ENCODE peak calls at places on chromosomes 16 and 17, in ten cellular contexts. One of them, this sample, is unnamed. For H3K27me3, the result is how much of the 10 kb centered on the place peaks cover.

GRCh38 chr17:31561469-31562412 is 170.3 kb downstream of the RAB11FIP4 start:
- DNase-seq in upper lobe of right lung: no peak
- DNase-seq in esophagus squamous epithelium: no peak
- DNase-seq in HCT116: no peak
- DNase-seq in heart left ventricle: no peak
- DNase-seq in colonic mucosa: peak
- DNase-seq in foreskin keratinocyte: no peak
- DNase-seq in H9: no peak
- DNase-seq in right lobe of liver: no peak
- DNase-seq in heart right ventricle: no peak
- DNase-seq in this sample: no peak

GRCh38 chr16:51039638-51040331 is 111.3 kb downstream of the SALL1 start:
- DNase-seq in HCT116: no peak
- DNase-seq in heart left ventricle: no peak
- DNase-seq in H9: no peak
- DNase-seq in foreskin keratinocyte: no peak
- DNase-seq in right lobe of liver: no peak
- DNase-seq in upper lobe of right lung: no peak
- DNase-seq in esophagus squamous epithelium: no peak
- DNase-seq in heart right ventricle: no peak
- DNase-seq in colonic mucosa: no peak
- DNase-seq in this sample: no peak

GRCh38 chr16:86449377-86450095 is 60.8 kb upstream of the FOXF1 start:
- DNase-seq in heart right ventricle: no peak
- DNase-seq in heart left ventricle: no peak
- DNase-seq in upper lobe of right lung: no peak
- DNase-seq in HCT116: no peak
- DNase-seq in colonic mucosa: no peak
- DNase-seq in H9: no peak
- DNase-seq in foreskin keratinocyte: no peak
- DNase-seq in right lobe of liver: no peak
- DNase-seq in esophagus squamous epithelium: no peak
- DNase-seq in this sample: no peak

GRCh38 chr16:68798398-68798797 is 44.9 kb upstream of the TANGO6 start:
- DNase-seq in heart left ventricle: no peak
- DNase-seq in H9: no peak
- DNase-seq in HCT116: no peak
- DNase-seq in foreskin keratinocyte: peak
- DNase-seq in heart right ventricle: no peak
- DNase-seq in colonic mucosa: no peak
- DNase-seq in esophagus squamous epithelium: no peak
- DNase-seq in upper lobe of right lung: no peak
- DNase-seq in right lobe of liver: no peak
- DNase-seq in this sample: no peak

GRCh38 chr16:67593288-67593687 is 31.0 kb downstream of the CTCF start:
- DNase-seq in foreskin keratinocyte: no peak
- DNase-seq in right lobe of liver: no peak
- DNase-seq in upper lobe of right lung: no peak
- DNase-seq in heart right ventricle: no peak
- DNase-seq in heart left ventricle: no peak
- DNase-seq in HCT116: no peak
- DNase-seq in colonic mucosa: no peak
- DNase-seq in esophagus squamous epithelium: no peak
- DNase-seq in H9: no peak
- DNase-seq in this sample: no peak

GRCh38 chr16:55709801-55710200 is 54.0 kb downstream of the SLC6A2 start:
- DNase-seq in foreskin keratinocyte: no peak
- DNase-seq in upper lobe of right lung: no peak
- DNase-seq in right lobe of liver: no peak
- DNase-seq in H9: no peak
- DNase-seq in colonic mucosa: no peak
- DNase-seq in esophagus squamous epithelium: no peak
- DNase-seq in HCT116: no peak
- DNase-seq in heart left ventricle: no peak
- DNase-seq in heart right ventricle: no peak
- DNase-seq in this sample: no peak

GRCh38 chr17:28118362-28118761 is 75.9 kb downstream of the NLK start:
- DNase-seq in right lobe of liver: no peak
- DNase-seq in upper lobe of right lung: no peak
- DNase-seq in esophagus squamous epithelium: no peak
- DNase-seq in heart right ventricle: no peak
- DNase-seq in colonic mucosa: no peak
- DNase-seq in H9: no peak
- DNase-seq in HCT116: no peak
- DNase-seq in heart left ventricle: no peak
- DNase-seq in foreskin keratinocyte: no peak
- DNase-seq in this sample: no peak

GRCh38 chr16:11580451-11581086 is 6.2 kb downstream of the LITAF start:
- DNase-seq in right lobe of liver: peak
- DNase-seq in heart left ventricle: no peak
- DNase-seq in esophagus squamous epithelium: no peak
- DNase-seq in H9: no peak
- DNase-seq in upper lobe of right lung: peak
- DNase-seq in colonic mucosa: no peak
- DNase-seq in HCT116: no peak
- DNase-seq in foreskin keratinocyte: no peak
- DNase-seq in heart right ventricle: no peak
- DNase-seq in this sample: no peak

GRCh38 chr17:66677201-66677981 is 157.5 kb upstream of the CACNG5 start:
- DNase-seq in right lobe of liver: no peak
- DNase-seq in foreskin keratinocyte: peak
- DNase-seq in esophagus squamous epithelium: no peak
- DNase-seq in heart left ventricle: no peak
- DNase-seq in HCT116: no peak
- DNase-seq in upper lobe of right lung: no peak
- DNase-seq in heart right ventricle: no peak
- DNase-seq in colonic mucosa: no peak
- DNase-seq in H9: peak
- DNase-seq in this sample: no peak

GRCh38 chr16:11149011-11149616 is 106.9 kb downstream of the SOCS1 start:
- DNase-seq in heart left ventricle: no peak
- DNase-seq in foreskin keratinocyte: no peak
- DNase-seq in esophagus squamous epithelium: no peak
- DNase-seq in heart right ventricle: no peak
- DNase-seq in upper lobe of right lung: no peak
- DNase-seq in H9: no peak
- DNase-seq in colonic mucosa: no peak
- DNase-seq in right lobe of liver: no peak
- DNase-seq in HCT116: no peak
- DNase-seq in this sample: no peak

GRCh38 chr17:6381526-6382135 is 53.3 kb downstream of the AIPL1 start:
- DNase-seq in HCT116: no peak
- DNase-seq in esophagus squamous epithelium: no peak
- DNase-seq in upper lobe of right lung: no peak
- DNase-seq in colonic mucosa: no peak
- DNase-seq in heart left ventricle: no peak
- DNase-seq in H9: no peak
- DNase-seq in foreskin keratinocyte: peak
- DNase-seq in heart right ventricle: no peak
- DNase-seq in right lobe of liver: no peak
- DNase-seq in this sample: no peak

GRCh38 chr17:80891096-80892018 is 100.3 kb upstream of the CHMP6 start:
- DNase-seq in heart left ventricle: peak
- DNase-seq in right lobe of liver: peak
- DNase-seq in HCT116: peak
- DNase-seq in foreskin keratinocyte: peak
- DNase-seq in esophagus squamous epithelium: no peak
- DNase-seq in colonic mucosa: no peak
- DNase-seq in upper lobe of right lung: no peak
- DNase-seq in H9: no peak
- DNase-seq in heart right ventricle: no peak
- DNase-seq in this sample: peak

GRCh38 chr17:80889897-80890550 is 101.6 kb upstream of the CHMP6 start:
- DNase-seq in heart left ventricle: no peak
- DNase-seq in heart right ventricle: no peak
- DNase-seq in H9: no peak
- DNase-seq in colonic mucosa: no peak
- DNase-seq in upper lobe of right lung: no peak
- DNase-seq in foreskin keratinocyte: no peak
- DNase-seq in esophagus squamous epithelium: no peak
- DNase-seq in HCT116: no peak
- DNase-seq in right lobe of liver: no peak
- DNase-seq in this sample: peak

GRCh38 chr17:80889231-80889896 is 102.3 kb upstream of the CHMP6 start:
- DNase-seq in right lobe of liver: peak
- DNase-seq in heart right ventricle: no peak
- DNase-seq in esophagus squamous epithelium: no peak
- DNase-seq in heart left ventricle: no peak
- DNase-seq in upper lobe of right lung: no peak
- DNase-seq in HCT116: no peak
- DNase-seq in foreskin keratinocyte: no peak
- DNase-seq in colonic mucosa: no peak
- DNase-seq in H9: no peak
- DNase-seq in this sample: peak

GRCh38 chr17:80892019-80892855 is 99.4 kb upstream of the CHMP6 start:
- DNase-seq in HCT116: peak
- DNase-seq in heart right ventricle: peak
- DNase-seq in foreskin keratinocyte: peak
- DNase-seq in esophagus squamous epithelium: peak
- DNase-seq in upper lobe of right lung: no peak
- DNase-seq in H9: no peak
- DNase-seq in colonic mucosa: peak
- DNase-seq in right lobe of liver: no peak
- DNase-seq in heart left ventricle: peak
- DNase-seq in this sample: peak

GRCh38 chr17:80890551-80890930 is 101.1 kb upstream of the CHMP6 start:
- DNase-seq in foreskin keratinocyte: no peak
- DNase-seq in heart right ventricle: no peak
- DNase-seq in upper lobe of right lung: no peak
- DNase-seq in colonic mucosa: no peak
- DNase-seq in esophagus squamous epithelium: no peak
- DNase-seq in HCT116: no peak
- DNase-seq in right lobe of liver: peak
- DNase-seq in H9: no peak
- DNase-seq in heart left ventricle: no peak
- DNase-seq in this sample: no peak
- H3K27ac ChIP-seq in foreskin keratinocyte: peak
- H3K27ac ChIP-seq in heart right ventricle: no peak
- H3K27ac ChIP-seq in upper lobe of right lung: no peak
- H3K27ac ChIP-seq in colonic mucosa: no peak
- H3K27ac ChIP-seq in esophagus squamous epithelium: no peak
- H3K27ac ChIP-seq in HCT116: peak
- H3K27ac ChIP-seq in right lobe of liver: no peak
- H3K27ac ChIP-seq in H9: no peak
- H3K27ac ChIP-seq in heart left ventricle: no peak
- H3K27ac ChIP-seq in this sample: peak

DNA sequence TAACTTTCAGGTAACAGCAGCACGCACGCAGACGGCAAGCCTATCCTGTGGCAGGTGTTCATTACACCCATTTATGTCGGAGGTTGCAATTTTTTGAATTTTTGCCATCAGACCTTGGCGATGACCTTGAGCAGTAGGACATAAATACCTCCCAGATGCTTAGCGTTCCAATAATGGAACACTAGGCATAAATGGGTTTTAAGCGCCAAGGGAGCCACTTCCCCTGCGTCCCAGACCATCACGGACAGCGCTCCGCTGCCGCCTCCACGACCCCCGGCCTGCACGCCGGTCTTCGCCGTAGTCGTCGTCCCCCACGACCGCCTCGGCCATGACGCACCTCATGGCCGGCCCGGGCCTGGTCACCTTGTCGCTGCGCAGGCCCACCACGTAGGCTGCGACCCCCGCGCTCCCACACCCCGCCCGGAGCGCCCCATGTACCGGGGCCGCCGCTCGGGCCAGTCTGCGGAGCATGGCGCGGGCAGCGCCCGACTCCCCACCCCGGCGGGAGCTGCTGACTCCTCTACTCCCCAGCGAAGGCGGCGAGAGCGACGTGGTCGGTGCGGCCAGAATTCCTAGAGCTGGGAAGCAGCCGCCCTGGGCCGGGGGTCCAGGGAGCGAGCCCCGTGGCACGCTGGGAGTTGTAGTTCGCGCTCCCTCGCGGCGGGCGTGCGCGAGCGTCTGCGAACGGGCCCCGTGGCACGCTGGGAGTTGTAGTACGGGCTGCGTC is 22.7 kb downstream of the TMEM235 start:
- DNase-seq in heart left ventricle: peak
- DNase-seq in colonic mucosa: peak
- DNase-seq in heart right ventricle: peak
- DNase-seq in upper lobe of right lung: peak
- DNase-seq in right lobe of liver: peak
- DNase-seq in esophagus squamous epithelium: no peak
- DNase-seq in HCT116: peak
- DNase-seq in foreskin keratinocyte: peak
- DNase-seq in H9: peak
- DNase-seq in this sample: peak
- TF ChIP-seq CTCF in heart left ventricle: peak
- TF ChIP-seq CTCF in colonic mucosa: no peak
- TF ChIP-seq CTCF in heart right ventricle: no peak
- TF ChIP-seq CTCF in upper lobe of right lung: no peak
- TF ChIP-seq CTCF in right lobe of liver: no peak
- TF ChIP-seq CTCF in esophagus squamous epithelium: no peak
- TF ChIP-seq CTCF in HCT116: no peak
- TF ChIP-seq CTCF in foreskin keratinocyte: no peak
- TF ChIP-seq CTCF in H9: no peak
- TF ChIP-seq CTCF in this sample: no peak

GRCh38 chr16:31347445-31347844 is 7.5 kb upstream of the ITGAX start:
- DNase-seq in colonic mucosa: no peak
- DNase-seq in H9: no peak
- DNase-seq in right lobe of liver: no peak
- DNase-seq in esophagus squamous epithelium: no peak
- DNase-seq in heart right ventricle: no peak
- DNase-seq in HCT116: no peak
- DNase-seq in heart left ventricle: no peak
- DNase-seq in upper lobe of right lung: peak
- DNase-seq in foreskin keratinocyte: no peak
- DNase-seq in this sample: no peak
- H3K27me3 ChIP-seq in colonic mucosa: under half
- H3K27me3 ChIP-seq in H9: under half
- H3K27me3 ChIP-seq in right lobe of liver: under half
- H3K27me3 ChIP-seq in esophagus squamous epithelium: under half
- H3K27me3 ChIP-seq in heart right ventricle: under half
- H3K27me3 ChIP-seq in HCT116: under half
- H3K27me3 ChIP-seq in heart left ventricle: under half
- H3K27me3 ChIP-seq in upper lobe of right lung: under half
- H3K27me3 ChIP-seq in foreskin keratinocyte: under half
- H3K27me3 ChIP-seq in this sample: under half

DNA sequence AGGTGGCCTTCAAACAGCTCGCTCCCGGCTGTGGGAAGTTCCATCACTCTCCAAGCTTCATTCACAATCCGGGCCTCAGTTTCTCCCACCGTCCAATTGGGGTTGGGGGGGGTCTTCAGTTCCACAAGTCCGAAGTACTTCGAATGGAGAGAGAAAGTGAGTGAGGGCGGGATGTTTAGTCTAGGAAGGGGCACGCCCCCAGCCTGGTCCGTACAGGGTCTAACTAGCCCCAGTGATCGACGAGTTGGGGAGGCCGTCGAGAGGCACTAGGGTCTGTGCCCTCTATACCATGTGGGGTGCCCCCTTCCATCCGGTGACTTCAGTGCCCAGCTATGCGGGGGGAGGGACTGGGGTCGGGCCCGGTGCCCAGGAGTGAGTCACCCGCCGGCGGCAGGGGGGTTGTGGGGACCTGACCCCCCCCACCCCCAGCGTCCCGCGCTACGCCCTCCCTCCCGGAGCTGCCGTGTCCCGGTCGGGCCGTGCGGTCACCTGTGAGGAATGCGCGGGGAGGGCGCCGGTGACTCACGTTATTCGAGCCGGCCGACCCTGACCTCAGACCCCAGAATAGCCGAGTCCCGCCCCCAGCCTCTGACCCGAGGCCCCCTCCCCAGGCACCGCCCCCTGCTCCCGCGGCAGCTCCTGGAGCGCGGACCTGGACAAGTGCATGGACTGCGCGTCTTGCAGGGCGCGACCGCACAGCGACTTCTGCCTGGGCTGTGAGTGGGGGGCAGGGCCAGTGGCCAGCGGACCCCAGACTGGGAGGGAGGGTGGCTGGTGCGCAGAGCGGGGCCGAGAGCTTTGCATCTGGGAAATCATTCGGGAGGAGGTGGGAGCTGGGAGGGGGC is 658 bp downstream of the TNFRSF12A start:
- DNase-seq in foreskin keratinocyte: peak
- DNase-seq in esophagus squamous epithelium: no peak
- DNase-seq in upper lobe of right lung: peak
- DNase-seq in colonic mucosa: peak
- DNase-seq in heart right ventricle: peak
- DNase-seq in heart left ventricle: peak
- DNase-seq in HCT116: peak
- DNase-seq in right lobe of liver: no peak
- DNase-seq in H9: peak
- DNase-seq in this sample: peak
- H3K27ac ChIP-seq in foreskin keratinocyte: peak
- H3K27ac ChIP-seq in esophagus squamous epithelium: peak
- H3K27ac ChIP-seq in upper lobe of right lung: peak
- H3K27ac ChIP-seq in colonic mucosa: peak
- H3K27ac ChIP-seq in heart right ventricle: peak
- H3K27ac ChIP-seq in heart left ventricle: peak
- H3K27ac ChIP-seq in HCT116: peak
- H3K27ac ChIP-seq in right lobe of liver: peak
- H3K27ac ChIP-seq in H9: peak
- H3K27ac ChIP-seq in this sample: peak

This sample was measured in CD4-positive, alpha-beta T cell.